ENCODE peak calls at places on chromosomes 7 and 10, in ten cellular contexts. N, X, Q, V, I, O, S, L, J and H are unnamed samples.

GRCh38 chr10:129521161-129522025 is 54.4 kb downstream of the MGMT start:
- DNase-seq in Q (no peak), J (no peak), L (no peak), I (no peak), S (no peak), V (no peak), O (no peak), N (no peak), X (no peak), H (no peak)

GRCh38 chr10:19862811-19863515 is 46.7 kb downstream of the PLXDC2 start:
- DNase-seq in L (no peak), I (no peak), X (no peak), S (no peak), J (no peak), N (no peak), O (no peak), V (no peak), Q (no peak), H (no peak)

GRCh38 chr7:139431459-139431858 is 52.0 kb downstream of the KLRG2 start:
- DNase-seq in X (no peak), L (no peak), N (no peak), I (no peak), Q (no peak), S (no peak), O (no peak), V (no peak), J (no peak), H (no peak)

GRCh38 chr7:100486753-100487446 is 3.2 kb downstream of the NYAP1 start:
- DNase-seq in L (no peak), V (no peak), S (no peak), Q (peak), I (no peak), O (no peak), J (no peak), X (no peak), N (no peak), H (no peak)

GRCh38 chr10:72263613-72264241 is 10.0 kb upstream of the DDIT4 start:
- DNase-seq in V (peak), I (no peak), J (no peak), O (no peak), X (no peak), S (no peak), Q (no peak), L (no peak), N (peak), H (no peak)

GRCh38 chr10:46299267-46299530 is 12.4 kb downstream of the ANTXRL start:
- DNase-seq in J (no peak), L (peak), V (no peak), X (no peak), Q (no peak), N (peak), O (no peak), I (no peak), S (no peak), H (no peak)

GRCh38 chr7:129464194-129464593 is 30.0 kb downstream of the STRIP2 start:
- DNase-seq in I (no peak), L (no peak), S (no peak), X (no peak), J (no peak), Q (no peak), N (no peak), O (no peak), V (no peak), H (no peak)

GRCh38 chr10:48926764-48927163 is 12.9 kb downstream of the LRRC18 start:
- DNase-seq in I (no peak), Q (no peak), S (no peak), V (no peak), L (peak), N (no peak), O (no peak), J (no peak), X (no peak), H (no peak)

GRCh38 chr7:16926283-16926682 is 44.5 kb upstream of the AGR3 start:
- DNase-seq in O (no peak), V (peak), L (peak), Q (no peak), I (peak), X (no peak), S (peak), J (no peak), N (no peak), H (peak)

GRCh38 chr10:132851451-132851850 is 65.5 kb upstream of the NKX6-2 start:
- DNase-seq in V (peak), I (no peak), O (peak), N (no peak), S (peak), L (no peak), Q (no peak), J (no peak), X (no peak), H (no peak)

GRCh38 chr10:49369216-49370162 is 26.4 kb downstream of the DRGX start:
- DNase-seq in S (no peak), Q (no peak), X (no peak), I (no peak), L (no peak), V (no peak), O (no peak), N (no peak), J (no peak), H (no peak)

GRCh38 chr7:56810466-56810865 is 321.8 kb downstream of the ZNF479 start:
- DNase-seq in X (no peak), J (no peak), I (no peak), S (no peak), V (no peak), Q (no peak), N (no peak), O (no peak), L (no peak), H (no peak)
- TF ChIP-seq POLR2A in X (no peak), J (no peak), I (no peak), S (no peak), V (no peak), Q (no peak), N (no peak), O (no peak), L (no peak), H (no peak)

GRCh38 chr7:135158874-135159273 is 11.0 kb downstream of the TMEM140 start:
- DNase-seq in N (no peak), L (no peak), I (no peak), J (no peak), S (no peak), Q (no peak), V (no peak), O (no peak), X (no peak), H (no peak)

GRCh38 chr7:135159359-135160087 is 11.0 kb downstream of the CYREN start:
- DNase-seq in N (no peak), O (no peak), L (no peak), Q (no peak), V (no peak), I (no peak), S (no peak), X (no peak), J (no peak), H (peak)

GRCh38 chr7:135160098-135160857 is 10.2 kb downstream of the CYREN start:
- DNase-seq in Q (no peak), J (no peak), N (no peak), X (no peak), I (no peak), S (no peak), V (no peak), L (peak), O (no peak), H (peak)

GRCh38 chr7:135156290-135156689 is 8.4 kb downstream of the TMEM140 start:
- DNase-seq in N (no peak), V (no peak), S (no peak), J (no peak), L (no peak), Q (no peak), X (no peak), I (no peak), O (no peak), H (no peak)

GRCh38 chr7:135158141-135158655 is 10.3 kb downstream of the TMEM140 start:
- DNase-seq in N (no peak), O (no peak), X (no peak), I (no peak), Q (no peak), V (no peak), L (no peak), J (no peak), S (no peak), H (no peak)
- TF ChIP-seq POLR2A in N (no peak), O (no peak), X (no peak), I (no peak), Q (no peak), V (no peak), L (no peak), J (no peak), S (no peak), H (no peak)

GRCh38 chr7:102287465-102288146 is 938 bp downstream of the SH2B2 start:
- DNase-seq in I (peak), V (peak), X (peak), Q (peak), O (peak), J (no peak), S (no peak), L (peak), N (peak), H (peak)

GRCh38 chr7:102287082-102287464 is 405 bp downstream of the SH2B2 start:
- DNase-seq in S (no peak), O (no peak), L (no peak), V (no peak), Q (no peak), I (peak), X (no peak), N (no peak), J (no peak), H (no peak)

GRCh38 chr7:102284891-102285540 is 1.7 kb upstream of the SH2B2 start:
- DNase-seq in V (peak), Q (peak), N (peak), O (peak), J (peak), S (no peak), L (peak), I (peak), X (no peak), H (no peak)

GRCh38 chr7:102285541-102286236 is 979 bp upstream of the SH2B2 start:
- DNase-seq in X (no peak), I (no peak), N (no peak), Q (no peak), V (no peak), L (no peak), J (no peak), O (no peak), S (no peak), H (no peak)

GRCh38 chr7:102286237-102287081 is at the start of gene SH2B2:
- DNase-seq in V (peak), O (peak), L (peak), X (peak), Q (peak), I (peak), J (peak), S (peak), N (peak), H (peak)
- TF ChIP-seq POLR2A in V (peak), O (no peak), L (peak), X (peak), Q (peak), I (peak), J (no peak), S (peak), N (peak), H (no peak)

GRCh38 chr10:64444163-64444562 is 923.0 kb downstream of the REEP3 start:
- DNase-seq in V (no peak), Q (no peak), L (no peak), I (no peak), J (no peak), X (no peak), N (no peak), S (no peak), O (no peak), H (no peak)
- TF ChIP-seq POLR2A in V (no peak), Q (no peak), L (no peak), I (no peak), J (no peak), X (no peak), N (no peak), S (no peak), O (no peak), H (no peak)

DNA sequence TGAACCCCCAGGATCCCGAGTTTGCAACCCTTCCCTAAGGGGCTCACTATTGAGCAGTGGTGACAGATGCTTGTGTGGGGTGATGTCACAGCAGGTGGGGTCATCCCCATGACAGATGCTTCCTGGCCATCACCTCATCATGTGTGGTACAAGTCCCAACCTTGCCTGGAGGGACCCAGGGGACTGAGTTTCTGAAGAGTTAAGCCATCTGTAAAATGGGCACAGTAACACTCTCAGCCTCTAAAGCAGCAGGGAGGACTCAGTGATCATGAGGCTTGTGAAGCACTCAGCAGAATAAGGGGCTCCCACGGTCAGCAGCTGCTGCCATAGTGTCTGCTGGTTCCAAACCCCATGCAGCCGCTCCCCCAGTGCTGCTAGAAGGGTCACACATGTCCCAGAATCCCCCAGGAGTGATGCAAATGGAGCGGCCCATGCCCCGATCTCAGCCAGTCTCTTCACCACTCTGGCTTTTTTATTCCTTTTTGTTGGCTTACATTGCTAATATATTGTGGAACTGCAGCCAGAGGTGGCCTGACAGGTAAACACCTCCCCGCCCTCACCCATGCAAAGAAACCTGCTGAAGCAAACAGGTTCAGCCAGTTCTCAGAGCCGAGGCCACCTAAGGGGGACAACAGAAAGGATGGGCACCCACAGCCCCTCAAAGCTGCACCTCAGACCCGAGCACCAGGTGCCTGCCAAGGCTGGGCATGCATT is 102.1 kb upstream of the PDGFA start:
- DNase-seq in V (peak), N (no peak), J (peak), I (no peak), S (no peak), Q (no peak), O (no peak), X (no peak), L (no peak), H (no peak)
- TF ChIP-seq POLR2A in V (no peak), N (no peak), J (no peak), I (no peak), S (no peak), Q (no peak), O (no peak), X (no peak), L (no peak), H (no peak)

GRCh38 chr10:110524179-110524863 is 26.6 kb downstream of the DUSP5 start:
- DNase-seq in J (no peak), Q (no peak), S (no peak), O (no peak), I (no peak), N (no peak), L (no peak), X (no peak), V (no peak), H (no peak)
- TF ChIP-seq POLR2A in J (no peak), Q (no peak), S (no peak), O (no peak), I (no peak), N (no peak), L (no peak), X (no peak), V (no peak), H (no peak)

GRCh38 chr7:837001-837400 is 4.7 kb downstream of the SUN1 start:
- DNase-seq in O (no peak), J (no peak), N (peak), I (no peak), V (no peak), X (no peak), Q (no peak), S (no peak), L (no peak), H (no peak)
- TF ChIP-seq POLR2A in O (no peak), J (no peak), N (no peak), I (no peak), V (no peak), X (no peak), Q (no peak), S (no peak), L (no peak), H (no peak)

DNA sequence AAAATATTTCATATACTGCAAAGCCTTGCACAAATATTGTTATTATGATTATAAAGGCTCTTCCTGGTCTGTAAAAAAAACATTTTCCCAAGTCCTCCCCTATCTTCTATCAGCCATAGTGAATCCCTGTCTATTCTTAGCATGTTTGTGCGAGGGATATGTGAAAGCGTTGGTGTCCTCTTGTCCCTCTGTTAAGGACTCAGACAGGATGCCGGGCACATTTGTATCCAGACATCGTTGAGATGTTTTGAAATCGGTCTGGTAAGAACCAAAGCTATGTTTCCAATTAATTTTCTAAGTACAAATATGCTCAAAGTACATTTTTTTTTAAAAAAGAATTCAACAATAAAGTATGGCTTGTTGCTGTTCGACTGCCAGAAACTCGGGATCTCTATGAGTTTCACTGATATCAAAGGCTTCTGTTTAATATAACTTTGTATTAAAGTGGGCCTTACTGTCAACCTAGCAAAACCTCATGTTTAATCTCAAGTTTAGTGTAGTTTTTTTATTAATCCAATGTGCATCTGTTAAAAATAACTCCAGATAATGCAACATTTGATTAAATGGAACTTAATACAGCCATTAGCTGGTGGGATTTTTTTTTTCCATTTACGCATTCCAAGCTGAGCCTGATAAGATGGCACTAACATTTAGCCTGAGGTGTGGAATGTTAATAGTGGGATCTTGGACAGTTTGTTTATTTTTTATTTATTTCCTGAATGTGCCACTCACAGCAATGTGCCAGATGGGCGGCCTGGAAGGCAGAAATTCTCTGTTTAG is 754.2 kb downstream of the LRMDA start:
- DNase-seq in N (no peak), I (no peak), L (no peak), J (no peak), Q (no peak), S (no peak), O (no peak), X (no peak), V (no peak), H (no peak)
- TF ChIP-seq POLR2A in N (no peak), I (no peak), L (no peak), J (no peak), Q (no peak), S (no peak), O (no peak), X (no peak), V (no peak), H (no peak)